ENCODE peak calls at places on chromosomes 1 and 21, in nine cellular contexts. One of them, this sample, is unnamed.

GRCh38 chr1:108814343-108815125 is 42.4 kb downstream of the AKNAD1 start:
- DNase-seq in suprapubic skin: no peak
- DNase-seq in transverse colon: no peak
- DNase-seq in CD4-positive, alpha-beta T cell: no peak
- DNase-seq in BE2C: no peak
- DNase-seq in IMR-90: peak; percentile 38
- DNase-seq in left lung: no peak
- DNase-seq in lower lobe of right lung: no peak
- DNase-seq in astrocyte: peak; percentile 65
- DNase-seq in this sample: no peak

GRCh38 chr1:146021046-146021445 is 489 bp downstream of the HJV start:
- DNase-seq in suprapubic skin: no peak
- DNase-seq in transverse colon: no peak
- DNase-seq in CD4-positive, alpha-beta T cell: no peak
- DNase-seq in BE2C: no peak
- DNase-seq in IMR-90: no peak
- DNase-seq in left lung: no peak
- DNase-seq in lower lobe of right lung: no peak
- DNase-seq in astrocyte: no peak
- DNase-seq in this sample: no peak

GRCh38 chr1:116826818-116827606 is 72.8 kb downstream of the CD2 start:
- DNase-seq in suprapubic skin: no peak
- DNase-seq in transverse colon: no peak
- DNase-seq in CD4-positive, alpha-beta T cell: peak; percentile 21
- DNase-seq in BE2C: peak; percentile 36
- DNase-seq in IMR-90: peak; percentile 7
- DNase-seq in left lung: no peak
- DNase-seq in lower lobe of right lung: no peak
- DNase-seq in astrocyte: peak; percentile 66
- DNase-seq in this sample: no peak

GRCh38 chr1:41918450-41919043 is at the start of gene HIVEP3:
- DNase-seq in suprapubic skin: no peak
- DNase-seq in transverse colon: no peak
- DNase-seq in CD4-positive, alpha-beta T cell: no peak
- DNase-seq in BE2C: peak; percentile 23
- DNase-seq in IMR-90: no peak
- DNase-seq in left lung: no peak
- DNase-seq in lower lobe of right lung: no peak
- DNase-seq in astrocyte: peak; percentile 32
- DNase-seq in this sample: peak; percentile 46

GRCh38 chr1:167710836-167711235 is 10.9 kb upstream of the MPZL1 start:
- DNase-seq in suprapubic skin: no peak
- DNase-seq in transverse colon: no peak
- DNase-seq in CD4-positive, alpha-beta T cell: no peak
- DNase-seq in BE2C: no peak
- DNase-seq in IMR-90: no peak
- DNase-seq in left lung: no peak
- DNase-seq in lower lobe of right lung: no peak
- DNase-seq in astrocyte: no peak
- DNase-seq in this sample: no peak

GRCh38 chr1:209689484-209689883 is 14.3 kb downstream of the G0S2 start:
- DNase-seq in suprapubic skin: no peak
- DNase-seq in transverse colon: no peak
- DNase-seq in CD4-positive, alpha-beta T cell: no peak
- DNase-seq in BE2C: peak; percentile 24
- DNase-seq in IMR-90: no peak
- DNase-seq in left lung: no peak
- DNase-seq in lower lobe of right lung: no peak
- DNase-seq in astrocyte: no peak
- DNase-seq in this sample: no peak

GRCh38 chr21:33543505-33544129 is 779 bp downstream of the SON start:
- DNase-seq in suprapubic skin: peak; percentile 88
- DNase-seq in transverse colon: peak; percentile 78
- DNase-seq in CD4-positive, alpha-beta T cell: no peak
- DNase-seq in BE2C: peak; percentile 71
- DNase-seq in IMR-90: no peak
- DNase-seq in left lung: peak; percentile 70
- DNase-seq in lower lobe of right lung: peak; percentile 84
- DNase-seq in astrocyte: no peak
- DNase-seq in this sample: peak; percentile 78

GRCh38 chr1:202966006-202966904 is 802 bp downstream of the CYB5R1 start:
- DNase-seq in suprapubic skin: no peak
- DNase-seq in transverse colon: no peak
- DNase-seq in CD4-positive, alpha-beta T cell: no peak
- DNase-seq in BE2C: no peak
- DNase-seq in IMR-90: no peak
- DNase-seq in left lung: no peak
- DNase-seq in lower lobe of right lung: peak; percentile 65
- DNase-seq in astrocyte: no peak
- DNase-seq in this sample: no peak

GRCh38 chr1:183209533-183210158 is 23.6 kb downstream of the LAMC2 start:
- DNase-seq in suprapubic skin: no peak
- DNase-seq in transverse colon: no peak
- DNase-seq in CD4-positive, alpha-beta T cell: no peak
- DNase-seq in BE2C: no peak
- DNase-seq in IMR-90: peak; percentile 92
- DNase-seq in left lung: no peak
- DNase-seq in lower lobe of right lung: no peak
- DNase-seq in astrocyte: peak; percentile 74
- DNase-seq in this sample: no peak

GRCh38 chr1:85148524-85149250 is 52.1 kb downstream of the SYDE2 start:
- DNase-seq in suprapubic skin: no peak
- DNase-seq in transverse colon: no peak
- DNase-seq in CD4-positive, alpha-beta T cell: no peak
- DNase-seq in BE2C: no peak
- DNase-seq in IMR-90: peak; percentile 64
- DNase-seq in left lung: no peak
- DNase-seq in lower lobe of right lung: no peak
- DNase-seq in astrocyte: peak; percentile 45
- DNase-seq in this sample: no peak

GRCh38 chr21:43767980-43768867 is 7.9 kb downstream of the CSTB start:
- DNase-seq in suprapubic skin: peak; percentile 75
- DNase-seq in transverse colon: peak; percentile 82
- DNase-seq in CD4-positive, alpha-beta T cell: no peak
- DNase-seq in BE2C: no peak
- DNase-seq in IMR-90: peak; percentile 75
- DNase-seq in left lung: peak; percentile 83
- DNase-seq in lower lobe of right lung: peak; percentile 87
- DNase-seq in astrocyte: peak; percentile 87
- DNase-seq in this sample: no peak

GRCh38 chr1:178151831-178152230 is 57.9 kb downstream of the RASAL2 start:
- DNase-seq in suprapubic skin: no peak
- DNase-seq in transverse colon: no peak
- DNase-seq in CD4-positive, alpha-beta T cell: no peak
- DNase-seq in BE2C: no peak
- DNase-seq in IMR-90: no peak
- DNase-seq in left lung: no peak
- DNase-seq in lower lobe of right lung: no peak
- DNase-seq in astrocyte: no peak
- DNase-seq in this sample: no peak

GRCh38 chr1:204544321-204544720 is 28.1 kb downstream of the MDM4 start:
- DNase-seq in suprapubic skin: no peak
- DNase-seq in transverse colon: no peak
- DNase-seq in CD4-positive, alpha-beta T cell: no peak
- DNase-seq in BE2C: no peak
- DNase-seq in IMR-90: peak; percentile 54
- DNase-seq in left lung: no peak
- DNase-seq in lower lobe of right lung: no peak
- DNase-seq in astrocyte: peak; percentile 58
- DNase-seq in this sample: no peak

GRCh38 chr1:54199151-54199764 is 572 bp downstream of the CYB5RL start:
- DNase-seq in suprapubic skin: no peak
- DNase-seq in transverse colon: no peak
- DNase-seq in CD4-positive, alpha-beta T cell: no peak
- DNase-seq in BE2C: no peak
- DNase-seq in IMR-90: no peak
- DNase-seq in left lung: no peak
- DNase-seq in lower lobe of right lung: no peak
- DNase-seq in astrocyte: no peak
- DNase-seq in this sample: no peak

GRCh38 chr1:68454534-68454933 is 4.8 kb upstream of the RPE65 start:
- DNase-seq in suprapubic skin: no peak
- DNase-seq in transverse colon: no peak
- DNase-seq in CD4-positive, alpha-beta T cell: no peak
- DNase-seq in BE2C: no peak
- DNase-seq in IMR-90: no peak
- DNase-seq in left lung: no peak
- DNase-seq in lower lobe of right lung: no peak
- DNase-seq in astrocyte: no peak
- DNase-seq in this sample: no peak

GRCh38 chr21:37780991-37781983 is 135.0 kb downstream of the KCNJ6 start:
- DNase-seq in suprapubic skin: no peak
- DNase-seq in transverse colon: no peak
- DNase-seq in CD4-positive, alpha-beta T cell: no peak
- DNase-seq in BE2C: no peak
- DNase-seq in IMR-90: no peak
- DNase-seq in left lung: no peak
- DNase-seq in lower lobe of right lung: no peak
- DNase-seq in astrocyte: no peak
- DNase-seq in this sample: no peak

GRCh38 chr1:38917337-38917736 is 24.3 kb downstream of the RHBDL2 start:
- DNase-seq in suprapubic skin: no peak
- DNase-seq in transverse colon: no peak
- DNase-seq in CD4-positive, alpha-beta T cell: no peak
- DNase-seq in BE2C: no peak
- DNase-seq in IMR-90: no peak
- DNase-seq in left lung: no peak
- DNase-seq in lower lobe of right lung: no peak
- DNase-seq in astrocyte: no peak
- DNase-seq in this sample: no peak

GRCh38 chr21:35852820-35853219 is 207.5 kb downstream of the SETD4 start:
- DNase-seq in suprapubic skin: no peak
- DNase-seq in transverse colon: no peak
- DNase-seq in CD4-positive, alpha-beta T cell: no peak
- DNase-seq in BE2C: no peak
- DNase-seq in IMR-90: no peak
- DNase-seq in left lung: no peak
- DNase-seq in lower lobe of right lung: no peak
- DNase-seq in astrocyte: no peak
- DNase-seq in this sample: no peak

GRCh38 chr1:36351222-36351977 is 28.0 kb upstream of the EVA1B start:
- DNase-seq in suprapubic skin: no peak
- DNase-seq in transverse colon: no peak
- DNase-seq in CD4-positive, alpha-beta T cell: no peak
- DNase-seq in BE2C: peak; percentile 63
- DNase-seq in IMR-90: peak; percentile 86
- DNase-seq in left lung: peak; percentile 55
- DNase-seq in lower lobe of right lung: no peak
- DNase-seq in astrocyte: peak; percentile 88
- DNase-seq in this sample: no peak
- H3K27me3 ChIP-seq in suprapubic skin: no peaks in the 10 kb centered on the region
- H3K27me3 ChIP-seq in transverse colon: no peaks in the 10 kb centered on the region
- H3K27me3 ChIP-seq in CD4-positive, alpha-beta T cell: no peaks in the 10 kb centered on the region
- H3K27me3 ChIP-seq in BE2C: no peaks in the 10 kb centered on the region
- H3K27me3 ChIP-seq in IMR-90: no peaks in the 10 kb centered on the region
- H3K27me3 ChIP-seq in left lung: no peaks in the 10 kb centered on the region
- H3K27me3 ChIP-seq in lower lobe of right lung: no peaks in the 10 kb centered on the region
- H3K27me3 ChIP-seq in astrocyte: no peaks in the 10 kb centered on the region
- H3K27me3 ChIP-seq in this sample: no peaks in the 10 kb centered on the region

GRCh38 chr21:15731243-15731613 is 1.4 kb downstream of the USP25 start:
- DNase-seq in suprapubic skin: no peak
- DNase-seq in transverse colon: no peak
- DNase-seq in CD4-positive, alpha-beta T cell: no peak
- DNase-seq in BE2C: no peak
- DNase-seq in IMR-90: no peak
- DNase-seq in left lung: no peak
- DNase-seq in lower lobe of right lung: no peak
- DNase-seq in astrocyte: no peak
- DNase-seq in this sample: no peak

GRCh38 chr21:15730484-15731242 is 881 bp downstream of the USP25 start:
- DNase-seq in suprapubic skin: peak; percentile 63
- DNase-seq in transverse colon: no peak
- DNase-seq in CD4-positive, alpha-beta T cell: no peak
- DNase-seq in BE2C: no peak
- DNase-seq in IMR-90: no peak
- DNase-seq in left lung: no peak
- DNase-seq in lower lobe of right lung: no peak
- DNase-seq in astrocyte: no peak
- DNase-seq in this sample: no peak

GRCh38 chr21:15732290-15732995 is 2.7 kb downstream of the USP25 start:
- DNase-seq in suprapubic skin: no peak
- DNase-seq in transverse colon: no peak
- DNase-seq in CD4-positive, alpha-beta T cell: no peak
- DNase-seq in BE2C: no peak
- DNase-seq in IMR-90: peak; percentile 51
- DNase-seq in left lung: no peak
- DNase-seq in lower lobe of right lung: no peak
- DNase-seq in astrocyte: no peak
- DNase-seq in this sample: no peak

GRCh38 chr21:15732996-15733329 is 3.2 kb downstream of the USP25 start:
- DNase-seq in suprapubic skin: no peak
- DNase-seq in transverse colon: no peak
- DNase-seq in CD4-positive, alpha-beta T cell: no peak
- DNase-seq in BE2C: no peak
- DNase-seq in IMR-90: no peak
- DNase-seq in left lung: no peak
- DNase-seq in lower lobe of right lung: no peak
- DNase-seq in astrocyte: no peak
- DNase-seq in this sample: no peak

DNA sequence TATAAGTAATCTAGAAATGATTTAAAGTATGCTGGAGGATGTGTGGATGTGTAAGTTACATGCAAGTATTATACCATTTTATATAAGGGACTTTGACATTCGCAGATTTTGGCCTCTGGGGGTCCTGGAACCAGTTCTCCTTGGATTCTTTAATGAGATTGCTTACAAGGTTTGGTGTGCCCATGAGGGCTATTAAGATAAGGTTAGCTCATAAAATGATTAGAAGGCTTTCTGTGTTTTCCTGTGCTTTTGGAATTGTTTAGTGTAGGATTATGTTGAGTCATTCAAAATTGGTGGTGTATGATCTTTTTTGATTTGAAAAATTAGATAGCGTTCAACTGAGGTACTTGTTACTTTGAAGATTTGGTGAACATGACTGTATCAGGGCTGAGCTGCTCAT is 5.6 kb downstream of the USP25 start:
- DNase-seq in suprapubic skin: no peak
- DNase-seq in transverse colon: no peak
- DNase-seq in CD4-positive, alpha-beta T cell: no peak
- DNase-seq in BE2C: no peak
- DNase-seq in IMR-90: no peak
- DNase-seq in left lung: no peak
- DNase-seq in lower lobe of right lung: no peak
- DNase-seq in astrocyte: no peak
- DNase-seq in this sample: no peak
- TF ChIP-seq CTCF in suprapubic skin: no peak
- TF ChIP-seq CTCF in transverse colon: no peak
- TF ChIP-seq CTCF in CD4-positive, alpha-beta T cell: no peak
- TF ChIP-seq CTCF in BE2C: no peak
- TF ChIP-seq CTCF in IMR-90: no peak
- TF ChIP-seq CTCF in left lung: no peak
- TF ChIP-seq CTCF in lower lobe of right lung: no peak
- TF ChIP-seq CTCF in astrocyte: no peak
- TF ChIP-seq CTCF in this sample: no peak

GRCh38 chr1:2859881-2860430 is 58.5 kb upstream of the TTC34 start:
- DNase-seq in suprapubic skin: no peak
- DNase-seq in transverse colon: no peak
- DNase-seq in CD4-positive, alpha-beta T cell: no peak
- DNase-seq in BE2C: no peak
- DNase-seq in IMR-90: no peak
- DNase-seq in left lung: no peak
- DNase-seq in lower lobe of right lung: peak; percentile 20
- DNase-seq in astrocyte: no peak
- DNase-seq in this sample: no peak
- H3K27me3 ChIP-seq in suprapubic skin: peaks cover 83% of the 10 kb centered on the region
- H3K27me3 ChIP-seq in transverse colon: peaks cover 36% of the 10 kb centered on the region
- H3K27me3 ChIP-seq in CD4-positive, alpha-beta T cell: no peaks in the 10 kb centered on the region
- H3K27me3 ChIP-seq in BE2C: peaks cover 13% of the 10 kb centered on the region
- H3K27me3 ChIP-seq in IMR-90: no peaks in the 10 kb centered on the region
- H3K27me3 ChIP-seq in left lung: peaks cover 73% of the 10 kb centered on the region
- H3K27me3 ChIP-seq in lower lobe of right lung: peaks cover 43% of the 10 kb centered on the region
- H3K27me3 ChIP-seq in astrocyte: no peaks in the 10 kb centered on the region
- H3K27me3 ChIP-seq in this sample: peaks cover 13% of the 10 kb centered on the region

GRCh38 chr21:25079053-25079452 is 528.2 kb downstream of the MRPL39 start:
- DNase-seq in suprapubic skin: no peak
- DNase-seq in transverse colon: no peak
- DNase-seq in CD4-positive, alpha-beta T cell: no peak
- DNase-seq in BE2C: no peak
- DNase-seq in IMR-90: no peak
- DNase-seq in left lung: no peak
- DNase-seq in lower lobe of right lung: no peak
- DNase-seq in astrocyte: no peak
- DNase-seq in this sample: no peak
- TF ChIP-seq CTCF in suprapubic skin: no peak
- TF ChIP-seq CTCF in transverse colon: no peak
- TF ChIP-seq CTCF in CD4-positive, alpha-beta T cell: no peak
- TF ChIP-seq CTCF in BE2C: no peak
- TF ChIP-seq CTCF in IMR-90: no peak
- TF ChIP-seq CTCF in left lung: no peak
- TF ChIP-seq CTCF in lower lobe of right lung: no peak
- TF ChIP-seq CTCF in astrocyte: no peak
- TF ChIP-seq CTCF in this sample: no peak

This sample was measured in dorsolateral prefrontal cortex.